ENCODE peak calls at places on chromosomes 3 and 15, in nine cellular contexts. W is right atrium auricular region; Q is IMR-90; Y is Panc1; U is CD8-positive, alpha-beta T cell; D is GM23338; H is CD8-positive, alpha-beta memory T cell; M is adipocyte; T is cardiac muscle cell. J is an unnamed sample.

GRCh38 chr3:20405731-20406130 is 219.7 kb upstream of the SGO1 start:
- DNase-seq in D (no peak), M (peak; percentile 90), W (no peak), T (no peak), H (no peak), U (no peak), Q (no peak), Y (no peak), J (no peak)

GRCh38 chr3:97736928-97737327 is 27.6 kb upstream of the ARL6 start:
- DNase-seq in Q (no peak), D (no peak), U (no peak), M (no peak), Y (no peak), T (no peak), H (no peak), W (no peak), J (no peak)

GRCh38 chr3:73622135-73622534 is 2.6 kb downstream of the PDZRN3 start:
- DNase-seq in D (peak; percentile 31), M (peak; percentile 85), T (peak; percentile 85), Y (no peak), H (no peak), U (no peak), W (no peak), Q (peak; percentile 47), J (no peak)

GRCh38 chr15:44536298-44536961 is 517 bp upstream of the EIF3J start:
- DNase-seq in D (peak; percentile 95), H (no peak), U (no peak), M (peak; percentile 93), W (peak; percentile 87), T (peak; percentile 92), Y (peak; percentile 69), Q (peak; percentile 68), J (no peak)

GRCh38 chr3:115500795-115501194 is 122.5 kb upstream of the GAP43 start:
- DNase-seq in D (no peak), H (no peak), M (no peak), W (no peak), U (no peak), T (no peak), Y (no peak), Q (no peak), J (no peak)

GRCh38 chr15:76336254-76337046 is at the start of gene ISL2:
- DNase-seq in Y (no peak), T (peak; percentile 53), W (no peak), D (peak; percentile 97), U (no peak), H (peak; percentile 40), Q (peak; percentile 96), M (peak; percentile 47), J (no peak)

GRCh38 chr3:14244521-14244920 is 65.9 kb downstream of the LSM3 start:
- DNase-seq in Q (no peak), T (no peak), D (no peak), U (no peak), M (no peak), W (peak; percentile 36), Y (no peak), H (no peak), J (no peak)

GRCh38 chr3:111538687-111539086 is 3.3 kb upstream of the CD96 start:
- DNase-seq in H (no peak), M (peak; percentile 73), Y (no peak), Q (peak; percentile 72), W (no peak), D (no peak), U (no peak), T (no peak), J (no peak)

GRCh38 chr3:9770276-9770812 is 597 bp upstream of the CAMK1 start:
- DNase-seq in M (peak; percentile 39), H (no peak), T (no peak), Y (no peak), D (peak; percentile 38), W (peak; percentile 91), Q (no peak), U (no peak), J (no peak)

GRCh38 chr3:98755601-98756000 is 7.5 kb upstream of the ST3GAL6 start:
- DNase-seq in U (no peak), M (no peak), T (no peak), D (no peak), W (no peak), Y (no peak), Q (no peak), H (no peak), J (no peak)

GRCh38 chr3:139811331-139811730 is 123.7 kb upstream of the CLSTN2 start:
- DNase-seq in U (no peak), T (no peak), Y (no peak), D (no peak), M (peak; percentile 39), Q (no peak), W (no peak), H (no peak), J (no peak)

GRCh38 chr3:141360888-141361598 is 7.3 kb upstream of the ZBTB38 start:
- DNase-seq in T (peak; percentile 63), Q (peak; percentile 90), Y (peak; percentile 65), W (no peak), D (peak; percentile 78), H (no peak), M (peak; percentile 91), U (no peak), J (peak; percentile 42)

GRCh38 chr3:122774564-122774963 is 19.1 kb downstream of the HSPBAP1 start:
- DNase-seq in T (no peak), W (no peak), Y (no peak), Q (peak; percentile 75), M (peak; percentile 30), U (no peak), D (peak; percentile 54), H (no peak), J (no peak)

GRCh38 chr3:17742837-17743659 is 617 bp upstream of the TBC1D5 start:
- DNase-seq in T (no peak), H (no peak), D (no peak), Y (peak; percentile 84), W (peak; percentile 95), Q (peak; percentile 98), U (no peak), M (no peak), J (no peak)

GRCh38 chr3:170476291-170476690 is 57.6 kb downstream of the CLDN11 start:
- DNase-seq in D (no peak), Y (no peak), T (no peak), U (no peak), H (no peak), W (no peak), M (no peak), Q (peak; percentile 34), J (no peak)

GRCh38 chr15:67133738-67134576 is 68.6 kb downstream of the SMAD3 start:
- DNase-seq in D (peak; percentile 44), U (peak; percentile 55), H (peak; percentile 44), T (peak; percentile 44), W (no peak), M (no peak), Q (peak; percentile 82), Y (no peak), J (peak; percentile 71)

GRCh38 chr3:156605686-156606605 is 51.0 kb upstream of the SSR3 start:
- DNase-seq in W (peak; percentile 71), U (no peak), D (peak; percentile 84), Y (no peak), Q (peak; percentile 69), M (peak; percentile 86), T (peak; percentile 87), H (no peak), J (no peak)

GRCh38 chr3:141412936-141413354 is 44.6 kb downstream of the ZBTB38 start:
- DNase-seq in D (no peak), Y (no peak), U (no peak), W (peak; percentile 95), M (no peak), Q (peak; percentile 85), T (no peak), H (no peak), J (no peak)

GRCh38 chr3:40143283-40144090 is 166.0 kb upstream of the EIF1B start:
- DNase-seq in W (no peak), Q (no peak), D (no peak), U (no peak), H (no peak), T (no peak), Y (no peak), M (peak; percentile 40), J (no peak)

GRCh38 chr3:188049890-188050530 is 103.9 kb upstream of the LPP start:
- DNase-seq in W (no peak), H (peak; percentile 12), D (no peak), Y (no peak), Q (no peak), T (no peak), M (no peak), U (peak; percentile 24), J (peak; percentile 24)

GRCh38 chr3:133478624-133479023 is 78.8 kb downstream of the BFSP2 start:
- DNase-seq in U (no peak), H (no peak), W (no peak), D (no peak), T (no peak), Y (no peak), M (no peak), Q (no peak), J (no peak)
- H3K4me1 ChIP-seq in U (peaks cover 16% of the 10 kb centered on the region), H (peaks cover 16% of the 10 kb centered on the region), W (peaks cover 18% of the 10 kb centered on the region), D (peaks cover 15% of the 10 kb centered on the region), T (no peaks in the 10 kb centered on the region), Y (peaks cover 20% of the 10 kb centered on the region), M (peaks cover 21% of the 10 kb centered on the region), Q (peaks cover 11% of the 10 kb centered on the region), J (peaks cover 5% of the 10 kb centered on the region)

DNA sequence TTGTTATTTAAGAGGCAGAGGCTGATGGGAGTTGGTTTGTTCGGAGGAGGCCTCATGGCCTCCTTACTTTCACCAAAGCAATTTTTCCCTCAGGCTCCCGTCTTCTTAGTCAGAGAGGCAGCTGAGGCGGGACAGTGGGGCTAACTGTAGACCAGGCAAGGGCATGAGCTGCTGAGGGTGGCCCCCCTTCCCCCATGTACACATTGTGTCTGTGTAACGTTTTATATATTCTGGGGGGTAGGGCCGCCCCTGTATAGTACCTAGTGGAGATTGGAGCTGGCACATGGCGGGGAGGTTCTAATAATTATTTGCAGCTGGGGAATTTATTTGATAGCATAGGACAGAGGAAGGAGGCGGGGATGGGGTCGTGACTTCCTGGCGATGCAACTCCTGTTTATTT is 35.1 kb downstream of the NGRN start:
- DNase-seq in W (peak; percentile 32), U (no peak), Q (no peak), M (no peak), T (no peak), Y (no peak), H (no peak), D (no peak), J (no peak)
- H3K4me3 ChIP-seq in W (no peak overlapping the region), U (no peak overlapping the region), Q (no peak overlapping the region), M (no peak overlapping the region), T (no peak overlapping the region), Y (no peak overlapping the region), H (no peak overlapping the region), D (no peak overlapping the region), J (no peak overlapping the region)

DNA sequence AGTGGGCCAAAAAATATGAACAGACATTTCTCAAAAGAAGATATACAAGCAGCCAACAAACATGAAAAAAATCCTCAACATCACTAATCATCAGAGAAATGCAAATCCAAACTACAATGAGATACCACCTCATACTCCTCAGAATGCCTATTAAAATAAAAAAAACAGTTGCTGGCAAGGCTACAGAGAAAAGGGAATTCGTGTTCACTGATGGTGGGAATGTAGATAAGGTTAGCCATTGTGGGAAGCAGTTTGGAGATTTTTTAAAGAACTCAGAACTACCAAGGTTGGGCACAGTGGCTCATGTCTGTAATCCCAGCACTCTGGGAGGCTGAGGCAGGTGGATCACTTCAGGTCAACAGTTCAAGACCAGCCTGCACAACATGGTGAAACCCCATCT is 27.8 kb upstream of the C15orf40 start:
- DNase-seq in M (no peak), U (no peak), W (no peak), H (no peak), Y (no peak), T (no peak), D (no peak), Q (no peak), J (no peak)
- H3K36me3 ChIP-seq in M (peaks cover 35% of the 10 kb centered on the region), U (peaks cover 19% of the 10 kb centered on the region), W (peaks cover 36% of the 10 kb centered on the region), H (peaks cover 19% of the 10 kb centered on the region), Y (peaks cover 8% of the 10 kb centered on the region), T (peaks cover 22% of the 10 kb centered on the region), D (peaks cover 18% of the 10 kb centered on the region), Q (peaks cover 31% of the 10 kb centered on the region), J (peaks cover 4% of the 10 kb centered on the region)

GRCh38 chr15:68807249-68807648 is 13.4 kb downstream of the ANP32A start:
- DNase-seq in Y (no peak), H (no peak), W (no peak), T (no peak), D (no peak), U (no peak), Q (no peak), M (no peak), J (no peak)
- H3K4me1 ChIP-seq in Y (peaks cover 36% of the 10 kb centered on the region), H (peaks cover 66% of the 10 kb centered on the region), W (peaks cover 76% of the 10 kb centered on the region), T (peaks cover 49% of the 10 kb centered on the region), D (peaks cover 38% of the 10 kb centered on the region), U (peaks cover 55% of the 10 kb centered on the region), Q (peaks cover 3% of the 10 kb centered on the region), M (peaks cover 8% of the 10 kb centered on the region), J (peaks cover 31% of the 10 kb centered on the region)